ENCODE peak calls at places on chromosomes 6 and 20, in four cellular contexts. Z is posterior cingulate gyrus; E is activated CD4-positive, alpha-beta T cell treated with anti-CD3 and anti-CD28 coated beads, Interleukin-2, amount 50 U/mL, for 1 hour; G is RCC 7860. S is an unnamed sample.

GRCh38 chr20:36687850-36688249 is 41.9 kb upstream of the SLA2 start:
- DNase-seq in E (no peak), Z (no peak), G (no peak), S (no peak)

GRCh38 chr6:17865798-17866725 is 121.4 kb downstream of the KIF13A start:
- DNase-seq in E (no peak), Z (peak), G (peak), S (no peak)

GRCh38 chr6:2641044-2641673 is 109.6 kb downstream of the MYLK4 start:
- DNase-seq in E (no peak), Z (no peak), G (no peak), S (no peak)

GRCh38 chr20:36018208-36018988 is 50.0 kb downstream of the CNBD2 start:
- DNase-seq in Z (no peak), G (no peak), E (no peak), S (no peak)

GRCh38 chr6:116100419-116101297 is at the start of gene NT5DC1:
- DNase-seq in G (peak), Z (peak), E (peak), S (no peak)

GRCh38 chr6:109580519-109580918 is 97.5 kb upstream of the ZBTB24 start:
- DNase-seq in G (no peak), Z (no peak), E (no peak), S (peak)

GRCh38 chr20:33023439-33024262 is 7.8 kb upstream of the BPIFB6 start:
- DNase-seq in E (no peak), G (no peak), Z (no peak), S (no peak)

GRCh38 chr6:88992741-88993557 is 29.5 kb upstream of the RNGTT start:
- DNase-seq in Z (no peak), G (no peak), E (no peak), S (no peak)

GRCh38 chr6:106533079-106533478 is 96.2 kb downstream of the RTN4IP1 start:
- DNase-seq in Z (no peak), E (no peak), G (no peak), S (no peak)

GRCh38 chr20:11755071-11755881 is 162.4 kb upstream of the BTBD3 start:
- DNase-seq in G (no peak), Z (peak), E (no peak), S (no peak)

GRCh38 chr6:90146914-90147668 is 149.6 kb downstream of the BACH2 start:
- DNase-seq in Z (peak), G (no peak), E (no peak), S (no peak)

GRCh38 chr6:100514603-100515002 is 49.9 kb upstream of the SIM1 start:
- DNase-seq in Z (no peak), E (no peak), G (no peak), S (no peak)

GRCh38 chr20:20369353-20370086 is 1.6 kb downstream of the INSM1 start:
- DNase-seq in G (no peak), Z (peak), E (no peak), S (no peak)

GRCh38 chr6:133774356-133774755 is 114.6 kb upstream of the TCF21 start:
- DNase-seq in G (peak), E (no peak), Z (no peak), S (no peak)

GRCh38 chr6:160270347-160270746 is 11.7 kb upstream of the SLC22A2 start:
- DNase-seq in G (no peak), Z (no peak), E (no peak), S (no peak)

GRCh38 chr6:33914519-33915120 is 110.8 kb upstream of the MLN start:
- DNase-seq in Z (no peak), E (peak), G (no peak), S (no peak)

GRCh38 chr20:53679597-53680309 is 86.1 kb upstream of the ZNF217 start:
- DNase-seq in G (no peak), E (no peak), Z (no peak), S (no peak)

GRCh38 chr6:83231146-83231545 is 38.0 kb downstream of the RWDD2A start:
- DNase-seq in E (no peak), G (no peak), Z (no peak), S (no peak)

GRCh38 chr20:8581451-8582183 is 449.6 kb downstream of the PLCB1 start:
- DNase-seq in Z (no peak), E (no peak), G (no peak), S (no peak)

GRCh38 chr6:118668761-118669411 is 17.5 kb upstream of the CEP85L start:
- DNase-seq in G (no peak), Z (no peak), E (no peak), S (no peak)

GRCh38 chr6:112325449-112325848 is 21.7 kb upstream of the RFPL4B start:
- DNase-seq in Z (no peak), E (no peak), G (no peak), S (no peak)

GRCh38 chr6:130296854-130297253 is 69.0 kb upstream of the TMEM200A start:
- DNase-seq in Z (no peak), E (no peak), G (no peak), S (no peak)

S was measured in iPS DF 19.7.